ENCODE peak calls at places on chromosome 18, in nine cellular contexts. Z is prostate gland, J is AG10803, Q is IMR-90, C is fibroblast of the aortic adventitia, B is sigmoid colon, G is fibroblast of lung, K is omental fat pad, F is choroid plexus epithelial cell. A is an unnamed sample.

GRCh38 chr18:61893304-61893970 is 630 bp upstream of the RNF152 start:
- DNase-seq in Z (peak; percentile 63), Q (peak; percentile 61), B (peak; percentile 71), G (peak; percentile 48), F (peak; percentile 55), C (peak; percentile 34), K (no peak), J (peak; percentile 42), A (peak; percentile 90)

GRCh38 chr18:60485207-60485606 is 112.6 kb upstream of the MC4R start:
- DNase-seq in K (no peak), J (peak; percentile 46), C (peak; percentile 39), G (peak; percentile 82), B (no peak), Z (no peak), Q (peak; percentile 3), F (peak; percentile 35), A (no peak)

GRCh38 chr18:63292844-63293683 is 26.5 kb downstream of the BCL2 start:
- DNase-seq in F (no peak), Z (no peak), G (no peak), J (no peak), K (no peak), Q (no peak), B (no peak), C (no peak), A (no peak)

GRCh38 chr18:74623047-74623816 is 25.6 kb downstream of the ZNF407 start:
- DNase-seq in Q (peak; percentile 24), B (no peak), F (peak; percentile 63), Z (no peak), C (peak; percentile 28), J (peak; percentile 25), G (no peak), K (no peak), A (no peak)

GRCh38 chr18:31606265-31606664 is 14.6 kb downstream of the TTR start:
- DNase-seq in J (no peak), Z (no peak), C (no peak), Q (no peak), G (no peak), B (no peak), F (no peak), K (no peak), A (no peak)

GRCh38 chr18:40096675-40097074 is 1858.4 kb upstream of the PIK3C3 start:
- DNase-seq in Q (no peak), F (peak; percentile 67), C (no peak), J (no peak), G (peak; percentile 16), Z (no peak), K (no peak), B (no peak), A (no peak)

GRCh38 chr18:70490008-70490933 is 201.4 kb downstream of the SOCS6 start:
- DNase-seq in B (no peak), C (peak; percentile 71), F (peak; percentile 79), Z (peak; percentile 28), Q (peak; percentile 57), K (no peak), J (peak; percentile 59), G (peak; percentile 29), A (no peak)

GRCh38 chr18:48819276-48819675 is 131.5 kb downstream of the SMAD7 start:
- DNase-seq in J (no peak), B (peak; percentile 32), Z (no peak), Q (no peak), K (peak; percentile 6), C (no peak), G (no peak), F (no peak), A (peak; percentile 56)

GRCh38 chr18:27609221-27609620 is 424.1 kb upstream of the CHST9 start:
- DNase-seq in G (peak; percentile 74), F (peak; percentile 28), C (no peak), K (no peak), J (no peak), B (no peak), Z (no peak), Q (no peak), A (no peak)

GRCh38 chr18:11553098-11553940 is 56.1 kb upstream of the SLC35G4 start:
- DNase-seq in B (no peak), C (peak; percentile 71), F (peak; percentile 82), J (peak; percentile 56), G (peak; percentile 40), Z (peak; percentile 17), Q (peak; percentile 59), K (no peak), A (no peak)

GRCh38 chr18:54382076-54382475 is 24.4 kb downstream of the C18orf54 start:
- DNase-seq in Q (no peak), F (no peak), G (no peak), B (no peak), K (no peak), C (no peak), J (no peak), Z (no peak), A (no peak)

GRCh38 chr18:42178381-42179080 is 223.5 kb downstream of the PIK3C3 start:
- DNase-seq in K (no peak), F (no peak), G (no peak), Z (no peak), C (no peak), B (no peak), J (peak; percentile 23), Q (no peak), A (no peak)

GRCh38 chr18:21115519-21116411 is 4.2 kb upstream of the ROCK1 start:
- DNase-seq in K (no peak), F (peak; percentile 86), Z (no peak), C (peak; percentile 73), Q (peak; percentile 65), J (peak; percentile 94), B (no peak), G (peak; percentile 74), A (no peak)

GRCh38 chr18:11310476-11311086 is 161.2 kb upstream of the PIEZO2 start:
- DNase-seq in C (peak; percentile 58), G (no peak), Q (peak; percentile 49), F (peak; percentile 62), J (peak; percentile 49), Z (no peak), K (no peak), B (no peak), A (no peak)

GRCh38 chr18:45403341-45404049 is 211.8 kb upstream of the SLC14A2 start:
- DNase-seq in K (no peak), Q (no peak), B (no peak), G (peak; percentile 39), Z (no peak), J (no peak), C (no peak), F (no peak), A (no peak)

GRCh38 chr18:13394794-13395193 is 176.2 kb downstream of the LDLRAD4 start:
- DNase-seq in C (no peak), Q (no peak), Z (no peak), B (no peak), K (no peak), J (no peak), F (no peak), G (no peak), A (no peak)

GRCh38 chr18:58452392-58453166 is 176.3 kb downstream of the ALPK2 start:
- DNase-seq in G (no peak), Z (no peak), J (no peak), B (no peak), K (no peak), F (no peak), Q (no peak), C (no peak), A (no peak)
- TF ChIP-seq CTCF in G (no peak), Z (no peak), J (no peak), B (no peak), K (no peak), F (peak; percentile 12), Q (no peak), C (no peak), A (no peak)

DNA sequence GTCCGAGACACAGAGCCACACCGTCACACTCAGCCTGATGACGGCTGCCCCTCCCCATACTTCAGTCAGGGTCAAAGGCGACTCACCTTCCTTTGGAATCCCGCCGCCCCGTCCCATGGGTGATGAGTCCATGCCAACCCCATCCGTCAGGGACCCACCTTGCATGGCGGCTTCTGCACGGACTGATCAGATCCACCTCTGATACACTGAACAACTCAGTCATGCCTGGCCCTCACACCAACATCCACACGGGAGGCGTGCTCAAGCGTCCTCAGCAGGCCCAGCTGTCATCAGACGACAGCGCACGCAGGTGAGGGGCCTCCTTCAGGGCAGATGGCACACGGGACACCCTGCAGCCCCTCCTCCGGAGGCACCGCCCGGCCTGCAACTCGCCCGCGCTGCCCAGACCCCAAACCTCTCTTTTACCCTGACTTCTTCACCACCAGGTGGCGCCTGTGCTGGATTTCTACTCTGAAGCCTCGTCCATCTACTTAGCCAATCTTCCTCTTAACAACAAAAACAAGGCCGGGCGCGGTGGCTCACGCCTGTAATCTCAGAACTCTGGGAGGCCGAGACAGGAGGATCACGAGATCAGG is 89.2 kb downstream of the ZNF516 start:
- DNase-seq in G (peak; percentile 36), Q (peak; percentile 30), K (peak; percentile 64), F (peak; percentile 76), J (peak; percentile 57), C (peak; percentile 60), B (peak; percentile 79), Z (peak; percentile 70), A (no peak)
- TF ChIP-seq CTCF in G (peak; percentile 42), Q (peak; percentile 48), K (no peak), F (peak; percentile 79), J (peak; percentile 59), C (peak; percentile 50), B (peak; percentile 53), Z (peak; percentile 35), A (peak; percentile 84)

DNA sequence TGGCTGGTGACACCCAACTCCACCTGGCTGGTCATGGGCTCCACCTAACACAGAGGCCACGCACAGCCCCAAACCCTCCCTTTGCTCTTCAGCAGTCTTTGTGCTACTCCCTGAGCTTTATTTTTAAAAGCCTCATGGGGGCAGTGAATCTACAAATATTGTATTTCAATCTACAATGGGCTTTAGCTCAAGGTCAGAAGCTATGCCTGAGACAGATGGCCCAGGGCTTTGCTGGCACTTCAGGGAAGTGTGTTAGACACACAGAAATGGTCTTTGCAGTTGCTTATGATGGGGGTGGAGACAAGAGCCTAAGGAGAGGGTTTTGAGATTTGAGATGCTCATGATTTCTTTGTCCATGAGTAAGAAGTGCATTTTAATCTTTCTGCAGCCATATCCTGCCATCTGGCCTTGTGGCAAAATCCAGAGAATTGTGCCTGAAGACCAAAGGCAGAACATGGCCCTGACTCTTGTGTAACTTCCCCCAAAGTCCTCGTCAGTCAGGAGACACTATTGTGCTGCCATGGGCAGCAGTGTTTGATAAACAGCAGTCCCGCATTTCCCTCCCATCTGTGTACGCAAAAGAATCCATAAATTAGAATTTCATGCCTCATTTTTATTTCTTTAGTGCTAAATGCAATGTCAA is 92.6 kb downstream of the VAPA start:
- DNase-seq in G (peak; percentile 31), K (no peak), B (peak; percentile 30), Q (peak; percentile 28), Z (no peak), C (peak; percentile 60), F (peak; percentile 50), J (peak; percentile 70), A (no peak)
- TF ChIP-seq CTCF in G (peak; percentile 22), K (no peak), B (no peak), Q (peak; percentile 37), Z (no peak), C (peak; percentile 32), F (peak; percentile 48), J (peak; percentile 40), A (peak; percentile 77)

DNA sequence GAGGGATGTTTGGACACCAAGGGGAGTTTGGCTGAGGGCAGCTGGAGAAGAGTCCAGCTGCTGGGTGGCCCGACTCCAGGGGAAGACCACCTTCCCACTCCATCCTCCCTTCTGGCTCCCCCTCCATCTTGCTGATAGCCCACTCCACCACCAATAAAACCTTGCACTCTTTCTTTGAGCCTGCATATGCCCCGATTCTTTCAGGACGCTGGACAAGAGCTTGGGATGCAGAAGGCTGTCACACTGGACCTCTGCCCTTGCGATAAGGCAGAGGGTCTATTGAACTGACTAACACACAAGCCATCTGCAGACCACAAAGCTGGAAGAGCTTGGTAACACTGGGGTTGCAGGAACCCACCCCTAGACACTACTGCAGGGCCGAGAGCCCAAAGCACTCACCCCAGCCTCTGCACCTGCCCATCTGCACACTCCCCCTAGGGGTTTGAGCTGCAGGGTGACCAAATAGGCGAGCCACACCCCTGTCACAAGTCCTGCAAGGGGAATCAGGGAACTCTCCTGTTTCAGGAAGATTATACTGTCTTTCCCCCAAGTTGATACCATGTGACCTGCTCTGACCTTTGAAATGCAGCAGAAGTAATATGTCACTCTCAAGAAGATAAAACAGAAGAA is 70.5 kb downstream of the SMAD4 start:
- DNase-seq in C (no peak), Z (no peak), K (no peak), B (no peak), G (no peak), F (no peak), Q (no peak), J (no peak), A (no peak)
- TF ChIP-seq CTCF in C (no peak), Z (no peak), K (no peak), B (no peak), G (no peak), F (no peak), Q (no peak), J (no peak), A (no peak)